ENCODE peak calls at places on chromosomes 13 and 19, in nine cellular contexts. Q is fibroblast of the aortic adventitia, E is cardiac muscle cell, N is keratinocyte, Z is AG09309, F is SK-N-SH, L is GM23338, I is AG04450, R is tibial nerve. O is an unnamed sample.
A peak's percentile ranks its signal among the peaks of the same experiment; 100 is the strongest.

GRCh38 chr13:110354209-110354627 is 47.1 kb downstream of the COL4A2 start:
- DNase-seq in N (no peak), L (no peak), Q (no peak), F (no peak), R (no peak), I (no peak), Z (no peak), E (no peak), O (no peak)

GRCh38 chr13:40589285-40590109 is 76.9 kb downstream of the FOXO1 start:
- DNase-seq in Z (peak; percentile 16), E (peak; percentile 20), Q (peak; percentile 52), N (peak; percentile 33), F (no peak), I (no peak), R (peak; percentile 37), L (no peak), O (peak; percentile 30)

GRCh38 chr13:36548129-36548528 is 115.8 kb downstream of the CCNA1 start:
- DNase-seq in F (no peak), L (no peak), Q (no peak), Z (no peak), E (no peak), N (no peak), R (no peak), I (no peak), O (no peak)

GRCh38 chr19:39341122-39341719 is 1.0 kb upstream of the SAMD4B start:
- DNase-seq in R (no peak), F (peak; percentile 57), Q (no peak), Z (no peak), N (no peak), I (no peak), L (peak; percentile 58), E (peak; percentile 52), O (no peak)

GRCh38 chr19:8640402-8641004 is 10.1 kb downstream of the NFILZ start:
- DNase-seq in Q (no peak), N (no peak), E (no peak), Z (no peak), F (no peak), I (no peak), L (no peak), R (peak; percentile 38), O (no peak)

GRCh38 chr13:104327217-104327616 is 1261.0 kb upstream of the SLC10A2 start:
- DNase-seq in L (no peak), R (no peak), N (no peak), E (no peak), F (no peak), Q (no peak), Z (no peak), I (no peak), O (no peak)

GRCh38 chr13:71865858-71866172 is 1.2 kb downstream of the DACH1 start:
- DNase-seq in L (peak; percentile 14), I (no peak), R (no peak), Q (no peak), Z (no peak), N (no peak), E (no peak), F (peak; percentile 65), O (no peak)

GRCh38 chr13:85148009-85148408 is 651.2 kb downstream of the SLITRK6 start:
- DNase-seq in Q (no peak), E (peak; percentile 26), R (no peak), L (peak; percentile 24), Z (no peak), I (no peak), F (no peak), N (no peak), O (no peak)

GRCh38 chr19:16385821-16386220 is 61.2 kb downstream of the KLF2 start:
- DNase-seq in N (no peak), L (no peak), E (no peak), R (no peak), Q (no peak), F (no peak), Z (no peak), I (no peak), O (no peak)

GRCh38 chr19:14005381-14006084 is 587 bp downstream of the RFX1 start:
- DNase-seq in Z (no peak), Q (peak; percentile 79), E (peak; percentile 94), I (peak; percentile 45), N (peak; percentile 44), R (peak; percentile 82), F (peak; percentile 93), L (peak; percentile 93), O (no peak)

GRCh38 chr19:35318679-35319448 is 10.1 kb upstream of the CD22 start:
- DNase-seq in I (no peak), E (no peak), R (peak; percentile 33), L (no peak), F (no peak), N (peak; percentile 94), Z (peak; percentile 23), Q (peak; percentile 55), O (peak; percentile 43)

GRCh38 chr13:109867766-109868165 is 81.4 kb upstream of the IRS2 start:
- DNase-seq in F (no peak), E (no peak), Q (no peak), L (no peak), R (no peak), Z (no peak), N (no peak), I (no peak), O (no peak)

GRCh38 chr19:56253737-56254136 is 18.8 kb upstream of the EDDM13 start:
- DNase-seq in Q (peak; percentile 71), F (peak; percentile 61), R (peak; percentile 15), I (peak; percentile 20), N (peak; percentile 17), E (peak; percentile 26), Z (peak; percentile 27), L (peak; percentile 46), O (peak; percentile 18)

GRCh38 chr13:49367640-49368431 is 76.0 kb downstream of the CAB39L start:
- DNase-seq in N (no peak), E (no peak), I (no peak), F (no peak), Z (no peak), R (no peak), L (peak; percentile 79), Q (peak; percentile 49), O (no peak)

GRCh38 chr19:46303345-46303701 is 6.5 kb downstream of the HIF3A start:
- DNase-seq in Q (no peak), N (no peak), Z (no peak), I (no peak), E (peak; percentile 52), R (no peak), F (no peak), L (peak; percentile 31), O (no peak)

GRCh38 chr19:2550431-2551171 is 74.7 kb downstream of the GADD45B start:
- DNase-seq in N (no peak), I (no peak), Q (no peak), L (peak; percentile 43), F (peak; percentile 54), E (no peak), Z (no peak), R (no peak), O (no peak)

GRCh38 chr13:70391678-70392077 is 283.4 kb upstream of the KLHL1 start:
- DNase-seq in F (no peak), E (peak; percentile 22), I (no peak), R (no peak), Z (no peak), Q (no peak), N (no peak), L (peak; percentile 42), O (no peak)

GRCh38 chr19:46226438-46226973 is 3.0 kb upstream of the IGFL1 start:
- DNase-seq in N (no peak), R (no peak), E (no peak), L (no peak), F (no peak), I (no peak), Q (no peak), Z (no peak), O (no peak)

GRCh38 chr19:54169149-54169731 is 3.7 kb downstream of the TMC4 start:
- DNase-seq in L (peak; percentile 18), F (no peak), R (no peak), I (no peak), Q (no peak), E (no peak), Z (no peak), N (no peak), O (no peak)

GRCh38 chr13:97226788-97227627 is 4.9 kb downstream of the MBNL2 start:
- DNase-seq in E (no peak), N (no peak), R (no peak), F (no peak), L (peak; percentile 80), I (no peak), Q (no peak), Z (no peak), O (no peak)
- H3K4me3 ChIP-seq in E (no peak overlapping the region), N (no peak overlapping the region), R (no peak overlapping the region), F (peak overlapping the region; percentile 77), L (no peak overlapping the region), I (peak overlapping the region; percentile 33), Q (peak overlapping the region; percentile 44), Z (no peak overlapping the region), O (no peak overlapping the region)

DNA sequence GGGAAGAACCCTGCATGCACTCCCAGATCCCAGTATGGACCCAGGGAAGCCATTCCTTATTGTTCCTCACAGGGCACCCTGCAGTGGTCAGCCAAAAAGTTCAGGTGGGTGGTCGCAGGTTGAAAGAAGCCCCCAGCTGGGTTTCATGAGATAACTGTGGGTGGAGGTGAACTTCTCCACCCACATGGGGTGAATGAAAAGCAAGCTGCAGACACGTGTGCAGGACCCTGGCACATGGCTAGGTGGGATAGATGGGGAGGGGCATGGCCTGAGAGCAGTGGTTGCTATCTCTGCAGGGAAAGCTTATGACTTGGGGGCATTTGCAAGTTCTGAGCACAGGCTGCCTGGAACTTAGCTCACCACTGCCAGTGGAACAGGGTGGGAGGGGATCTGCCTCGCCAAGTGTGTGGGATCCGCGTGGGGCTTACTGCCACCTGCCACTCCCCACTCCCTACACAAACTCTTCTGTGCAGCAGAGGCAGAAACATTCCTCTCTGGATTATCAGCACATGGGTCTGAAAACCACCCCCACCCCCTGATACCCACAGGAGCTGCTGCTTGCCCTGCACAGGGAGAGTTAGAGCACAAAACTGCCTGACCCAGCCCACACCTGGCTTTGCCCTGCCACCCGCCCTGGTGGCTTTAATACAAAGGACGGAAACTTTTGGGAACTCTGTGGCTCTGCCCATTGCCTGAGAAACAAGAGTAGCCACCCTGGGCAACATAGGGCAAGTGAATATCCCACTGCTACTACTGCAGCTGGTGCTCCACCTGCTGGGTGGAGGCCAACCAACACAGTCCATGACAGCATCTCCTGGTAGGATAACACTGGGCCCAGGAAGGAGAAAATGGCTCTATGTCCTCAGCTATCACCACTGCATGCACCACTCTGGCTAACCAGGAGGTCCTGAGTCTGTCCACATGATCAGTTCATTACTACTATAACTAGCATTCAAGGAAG is 24.4 kb downstream of the PLA2G4C start:
- DNase-seq in F (no peak), N (no peak), R (no peak), E (no peak), L (peak; percentile 61), I (no peak), Q (no peak), Z (no peak), O (no peak)
- TF ChIP-seq CTCF in F (peak; percentile 24), N (peak; percentile 47), R (no peak), E (no peak), L (peak; percentile 54), I (no peak), Q (no peak), Z (no peak), O (peak; percentile 37)

GRCh38 chr19:33868821-33869412 is 72.2 kb downstream of the KCTD15 start:
- DNase-seq in I (no peak), E (peak; percentile 30), F (peak; percentile 73), R (no peak), N (peak; percentile 4), Z (peak; percentile 1), Q (peak; percentile 33), L (peak; percentile 55), O (no peak)
- H3K4me3 ChIP-seq in I (no peak overlapping the region), E (no peak overlapping the region), F (no peak overlapping the region), R (peak overlapping the region; percentile 24), N (no peak overlapping the region), Z (no peak overlapping the region), Q (peak overlapping the region; percentile 6), L (no peak overlapping the region), O (peak overlapping the region; percentile 16)

GRCh38 chr13:81990652-81991051 is 1649.7 kb upstream of the SPRY2 start:
- DNase-seq in Q (no peak), N (no peak), L (peak; percentile 63), F (no peak), Z (no peak), I (no peak), R (no peak), E (no peak), O (no peak)
- TF ChIP-seq CTCF in Q (no peak), N (no peak), L (peak; percentile 37), F (no peak), Z (no peak), I (no peak), R (no peak), E (no peak), O (no peak)